ENCODE peak calls at places on chromosomes 12 and 14, in ten cellular contexts. A is stomach, T is transverse colon, B is SK-N-SH, W is tibial nerve, D is sigmoid colon, C is A549, O is suprapubic skin, U is upper lobe of left lung, P is HepG2. S is an unnamed sample.

GRCh38 chr12:5076761-5077160 is 33.1 kb downstream of the KCNA5 start:
- DNase-seq in A (no peak), T (no peak), B (no peak), W (no peak), D (peak; percentile 77), C (no peak), O (no peak), U (no peak), P (no peak), S (no peak)

GRCh38 chr14:64708148-64709004 is 4.2 kb downstream of the PLEKHG3 start:
- DNase-seq in A (no peak), T (no peak), B (no peak), W (no peak), D (peak; percentile 77), C (peak; percentile 78), O (peak; percentile 77), U (peak; percentile 82), P (no peak), S (no peak)

GRCh38 chr12:28558232-28558631 is 368.0 kb downstream of the CCDC91 start:
- DNase-seq in A (no peak), T (no peak), B (no peak), W (no peak), D (no peak), C (no peak), O (no peak), U (no peak), P (no peak), S (no peak)

GRCh38 chr14:93045211-93045674 is 70.5 kb downstream of the ITPK1 start:
- DNase-seq in A (no peak), T (no peak), B (no peak), W (no peak), D (no peak), C (no peak), O (no peak), U (no peak), P (peak; percentile 65), S (no peak)

GRCh38 chr14:53355581-53356112 is 202.5 kb upstream of the DDHD1 start:
- DNase-seq in A (no peak), T (no peak), B (no peak), W (no peak), D (no peak), C (peak; percentile 6), O (no peak), U (no peak), P (no peak), S (no peak)

GRCh38 chr12:52202361-52203078 is 10.7 kb upstream of the KRT80 start:
- DNase-seq in A (no peak), T (no peak), B (no peak), W (no peak), D (peak; percentile 58), C (no peak), O (no peak), U (no peak), P (no peak), S (peak; percentile 20)

GRCh38 chr12:76083761-76084276 is 666 bp downstream of the NAP1L1 start:
- DNase-seq in A (peak; percentile 49), T (peak; percentile 66), B (peak; percentile 88), W (peak; percentile 58), D (peak; percentile 79), C (peak; percentile 75), O (peak; percentile 83), U (peak; percentile 71), P (peak; percentile 72), S (peak; percentile 83)

GRCh38 chr12:75635606-75636444 is 124.4 kb upstream of the KRR1 start:
- DNase-seq in A (no peak), T (no peak), B (no peak), W (no peak), D (no peak), C (peak; percentile 40), O (no peak), U (no peak), P (peak; percentile 97), S (no peak)

GRCh38 chr12:13367973-13368372 is 171.4 kb downstream of the EMP1 start:
- DNase-seq in A (no peak), T (no peak), B (no peak), W (no peak), D (no peak), C (no peak), O (no peak), U (no peak), P (no peak), S (no peak)

GRCh38 chr12:13362260-13362841 is 165.8 kb downstream of the EMP1 start:
- DNase-seq in A (peak; percentile 85), T (peak; percentile 82), B (peak; percentile 65), W (peak; percentile 38), D (peak; percentile 71), C (peak; percentile 60), O (no peak), U (peak; percentile 70), P (peak; percentile 47), S (no peak)

GRCh38 chr12:13368971-13369370 is 172.4 kb downstream of the EMP1 start:
- DNase-seq in A (no peak), T (no peak), B (no peak), W (no peak), D (no peak), C (no peak), O (no peak), U (no peak), P (no peak), S (no peak)

GRCh38 chr12:13368431-13368830 is 171.9 kb downstream of the EMP1 start:
- DNase-seq in A (no peak), T (no peak), B (no peak), W (no peak), D (no peak), C (no peak), O (no peak), U (peak; percentile 46), P (no peak), S (no peak)

DNA sequence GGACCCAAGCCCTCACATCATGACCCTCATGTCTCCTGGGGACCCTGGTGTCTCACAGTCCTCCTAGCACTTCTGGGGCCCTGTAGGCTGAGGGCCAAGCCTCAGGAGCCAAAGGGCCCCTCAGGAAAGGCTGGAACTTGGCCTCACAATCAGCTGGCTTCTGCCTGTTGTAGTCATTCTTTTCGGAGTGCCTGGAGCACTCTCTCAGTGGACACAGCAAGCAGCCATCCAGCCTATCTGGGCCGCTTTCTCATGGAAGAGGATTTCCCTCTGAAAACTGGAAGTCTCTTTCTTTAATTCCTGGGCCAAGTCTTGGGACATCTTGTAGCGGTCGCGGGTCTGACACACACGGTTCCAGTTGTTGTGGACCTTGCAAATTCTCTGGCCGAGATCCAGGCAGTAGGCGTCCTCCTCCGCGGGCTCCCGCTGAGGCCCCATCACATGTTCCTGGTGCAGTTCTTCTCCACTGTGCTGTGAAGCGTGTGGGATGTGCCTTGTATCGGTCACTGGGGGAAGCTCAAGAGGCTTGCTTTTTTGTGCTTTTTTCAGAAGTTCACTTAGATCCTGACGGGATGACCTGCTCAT is 169.3 kb downstream of the EMP1 start:
- DNase-seq in A (no peak), T (no peak), B (no peak), W (no peak), D (no peak), C (no peak), O (no peak), U (no peak), P (no peak), S (no peak)
- TF ChIP-seq EP300 in A (no peak), T (no peak), B (no peak), W (no peak), D (no peak), C (no peak), O (no peak), U (no peak), P (no peak), S (no peak)

DNA sequence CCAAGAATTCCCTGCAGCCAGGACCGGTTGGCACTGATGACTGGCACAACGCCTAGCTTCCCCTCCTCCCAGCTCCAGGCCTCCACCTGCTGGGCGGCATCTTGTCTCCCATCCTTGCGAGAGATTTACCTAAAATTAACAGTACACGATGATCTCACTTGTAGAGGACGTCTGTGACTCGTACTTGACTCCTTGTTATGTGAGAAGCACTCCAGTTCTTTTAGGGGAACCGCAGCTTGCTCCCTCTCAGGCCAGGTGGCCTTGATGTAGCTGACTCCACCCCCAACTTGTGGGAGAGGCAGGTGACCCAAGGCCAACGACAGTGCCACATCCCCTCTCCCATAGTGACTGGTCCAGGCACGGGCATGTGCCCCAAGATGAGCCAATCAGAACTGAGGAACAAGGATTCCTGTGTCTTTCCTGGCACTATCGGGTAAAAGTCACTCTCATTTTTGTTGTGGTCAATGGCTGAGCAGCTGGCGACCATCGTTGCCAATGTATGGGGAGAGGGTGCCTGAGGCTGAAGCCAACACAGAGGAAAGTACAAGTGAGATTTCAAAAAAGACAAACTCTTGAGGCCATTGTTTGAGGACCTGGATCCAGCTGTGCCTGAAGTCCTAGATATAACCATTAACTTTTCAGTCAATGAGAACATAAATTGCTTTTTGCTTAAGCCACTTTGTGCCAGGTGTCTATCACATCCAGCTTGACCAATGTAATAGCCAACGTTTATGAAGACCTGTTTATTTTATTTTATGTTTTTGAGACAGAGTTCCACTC is 208.7 kb downstream of the RBM19 start:
- DNase-seq in A (no peak), T (no peak), B (no peak), W (no peak), D (no peak), C (no peak), O (no peak), U (no peak), P (no peak), S (no peak)
- TF ChIP-seq EP300 in A (no peak), T (no peak), B (no peak), W (no peak), D (no peak), C (no peak), O (no peak), U (no peak), P (no peak), S (no peak)

GRCh38 chr12:64476844-64477243 is 24.9 kb downstream of the TBK1 start:
- DNase-seq in A (no peak), T (no peak), B (no peak), W (no peak), D (no peak), C (no peak), O (no peak), U (no peak), P (no peak), S (no peak)

GRCh38 chr12:64475518-64475917 is 23.6 kb downstream of the TBK1 start:
- DNase-seq in A (no peak), T (no peak), B (no peak), W (no peak), D (no peak), C (no peak), O (no peak), U (no peak), P (no peak), S (no peak)

GRCh38 chr12:64469455-64470142 is 17.7 kb downstream of the TBK1 start:
- DNase-seq in A (no peak), T (no peak), B (no peak), W (no peak), D (no peak), C (no peak), O (no peak), U (no peak), P (no peak), S (no peak)

GRCh38 chr12:64470507-64470906 is 18.6 kb downstream of the TBK1 start:
- DNase-seq in A (no peak), T (no peak), B (no peak), W (no peak), D (no peak), C (no peak), O (no peak), U (no peak), P (no peak), S (no peak)

GRCh38 chr12:64473176-64473575 is 21.3 kb downstream of the TBK1 start:
- DNase-seq in A (no peak), T (no peak), B (no peak), W (no peak), D (no peak), C (no peak), O (no peak), U (no peak), P (no peak), S (no peak)
- TF ChIP-seq EP300 in A (no peak), T (no peak), B (no peak), W (no peak), D (no peak), C (no peak), O (no peak), U (no peak), P (no peak), S (no peak)

GRCh38 chr12:1593232-1594044 is 943 bp downstream of the FBXL14 start:
- DNase-seq in A (peak; percentile 68), T (peak; percentile 74), B (peak; percentile 61), W (no peak), D (peak; percentile 78), C (no peak), O (no peak), U (peak; percentile 66), P (no peak), S (peak; percentile 66)
- TF ChIP-seq EP300 in A (no peak), T (no peak), B (no peak), W (no peak), D (no peak), C (no peak), O (no peak), U (no peak), P (no peak), S (no peak)

S was measured in ovary.